ENCODE peak calls at places on chromosomes 11 and 22, in seven cellular contexts. M is adrenal gland; P is tibial artery; T is neuronal stem cell; Y is CD8-positive, alpha-beta T cell; H is spleen; K is adipocyte. V is an unnamed sample.

GRCh38 chr11:95291946-95292345 is 60.9 kb upstream of the SESN3 start:
- DNase-seq in M (no peak), P (no peak), T (no peak), Y (no peak), H (no peak), K (no peak), V (no peak)

GRCh38 chr11:80096736-80097135 is 655.9 kb upstream of the TENM4 start:
- DNase-seq in M (peak; percentile 53), P (no peak), T (no peak), Y (no peak), H (no peak), K (peak; percentile 69), V (no peak)

GRCh38 chr11:67406969-67407699 is 3.3 kb downstream of the TBC1D10C start:
- DNase-seq in M (no peak), P (no peak), T (no peak), Y (peak; percentile 44), H (peak; percentile 83), K (no peak), V (no peak)

GRCh38 chr11:88292156-88292844 is 45.2 kb downstream of the CTSC start:
- DNase-seq in M (peak; percentile 82), P (no peak), T (no peak), Y (no peak), H (no peak), K (peak; percentile 39), V (no peak)

GRCh38 chr11:118211006-118211405 is 13.8 kb downstream of the JAML start:
- DNase-seq in M (no peak), P (no peak), T (peak; percentile 50), Y (no peak), H (no peak), K (peak; percentile 25), V (no peak)

GRCh38 chr11:130168105-130168504 is 8.5 kb downstream of the ST14 start:
- DNase-seq in M (no peak), P (no peak), T (no peak), Y (no peak), H (no peak), K (no peak), V (no peak)

GRCh38 chr11:2713069-2713468 is 13.3 kb upstream of the KCNQ1OT1 start:
- DNase-seq in M (no peak), P (no peak), T (no peak), Y (no peak), H (no peak), K (no peak), V (no peak)

GRCh38 chr11:106216281-106216680 is 138.8 kb downstream of the AASDHPPT start:
- DNase-seq in M (no peak), P (no peak), T (no peak), Y (no peak), H (no peak), K (no peak), V (no peak)

GRCh38 chr11:42819126-42819525 is 492.7 kb upstream of the API5 start:
- DNase-seq in M (no peak), P (no peak), T (no peak), Y (no peak), H (no peak), K (no peak), V (no peak)

GRCh38 chr11:10032991-10033390 is 261.0 kb downstream of the SBF2 start:
- DNase-seq in M (no peak), P (no peak), T (no peak), Y (no peak), H (no peak), K (peak; percentile 40), V (no peak)

GRCh38 chr11:1863352-1864215 is 10.7 kb downstream of the LSP1 start:
- DNase-seq in M (peak; percentile 96), P (peak; percentile 90), T (peak; percentile 58), Y (no peak), H (peak; percentile 90), K (peak; percentile 88), V (peak; percentile 77)

GRCh38 chr22:38705235-38706100 is at the start of gene GTPBP1:
- DNase-seq in M (peak; percentile 100), P (peak; percentile 100), T (peak; percentile 100), Y (peak; percentile 94), H (peak; percentile 98), K (peak; percentile 100), V (peak; percentile 99)

GRCh38 chr11:122863704-122864326 is 18.7 kb upstream of the JHY start:
- DNase-seq in M (peak; percentile 76), P (peak; percentile 57), T (no peak), Y (peak; percentile 32), H (no peak), K (peak; percentile 87), V (no peak)

GRCh38 chr22:32636884-32637283 is 162.3 kb downstream of the FBXO7 start:
- DNase-seq in M (no peak), P (no peak), T (no peak), Y (no peak), H (no peak), K (no peak), V (no peak)

GRCh38 chr11:84993386-84993785 is 633.8 kb downstream of the DLG2 start:
- DNase-seq in M (no peak), P (no peak), T (no peak), Y (no peak), H (no peak), K (no peak), V (no peak)

GRCh38 chr11:60710482-60710881 is 11.1 kb downstream of the MS4A8 start:
- DNase-seq in M (no peak), P (no peak), T (no peak), Y (no peak), H (no peak), K (no peak), V (no peak)

GRCh38 chr11:9091044-9091936 is at the start of gene SCUBE2:
- DNase-seq in M (no peak), P (no peak), T (no peak), Y (no peak), H (peak; percentile 71), K (peak; percentile 54), V (no peak)

GRCh38 chr11:2004466-2004865 is 6.8 kb upstream of the H19 start:
- DNase-seq in M (no peak), P (no peak), T (no peak), Y (no peak), H (no peak), K (no peak), V (no peak)

GRCh38 chr22:25069426-25069757 is 116.9 kb downstream of the KIAA1671 start:
- DNase-seq in M (no peak), P (no peak), T (no peak), Y (no peak), H (no peak), K (no peak), V (no peak)

GRCh38 chr11:70483077-70483861 is 84.9 kb downstream of the CTTN start:
- DNase-seq in M (peak; percentile 79), P (no peak), T (no peak), Y (no peak), H (no peak), K (no peak), V (peak; percentile 72)

GRCh38 chr11:132158091-132158490 is 787.7 kb downstream of the NTM start:
- DNase-seq in M (no peak), P (no peak), T (no peak), Y (no peak), H (no peak), K (peak; percentile 5), V (no peak)

GRCh38 chr11:60078021-60078420 is 10.4 kb upstream of the MS4A2 start:
- DNase-seq in M (no peak), P (no peak), T (no peak), Y (no peak), H (no peak), K (no peak), V (no peak)

GRCh38 chr11:101707477-101707876 is 123.7 kb upstream of the TRPC6 start:
- DNase-seq in M (no peak), P (no peak), T (no peak), Y (no peak), H (no peak), K (peak; percentile 38), V (no peak)

GRCh38 chr11:128502736-128503135 is 84.6 kb downstream of the ETS1 start:
- DNase-seq in M (no peak), P (no peak), T (no peak), Y (no peak), H (no peak), K (peak; percentile 96), V (no peak)
- H3K4me1 ChIP-seq in M (peaks cover 32% of the 10 kb centered on the region), P (peaks cover 84% of the 10 kb centered on the region), T (peaks cover 9% of the 10 kb centered on the region), Y (peaks cover 98% of the 10 kb centered on the region), H (peaks cover 100% of the 10 kb centered on the region), K (peaks cover 90% of the 10 kb centered on the region), V (peaks cover 35% of the 10 kb centered on the region)

DNA sequence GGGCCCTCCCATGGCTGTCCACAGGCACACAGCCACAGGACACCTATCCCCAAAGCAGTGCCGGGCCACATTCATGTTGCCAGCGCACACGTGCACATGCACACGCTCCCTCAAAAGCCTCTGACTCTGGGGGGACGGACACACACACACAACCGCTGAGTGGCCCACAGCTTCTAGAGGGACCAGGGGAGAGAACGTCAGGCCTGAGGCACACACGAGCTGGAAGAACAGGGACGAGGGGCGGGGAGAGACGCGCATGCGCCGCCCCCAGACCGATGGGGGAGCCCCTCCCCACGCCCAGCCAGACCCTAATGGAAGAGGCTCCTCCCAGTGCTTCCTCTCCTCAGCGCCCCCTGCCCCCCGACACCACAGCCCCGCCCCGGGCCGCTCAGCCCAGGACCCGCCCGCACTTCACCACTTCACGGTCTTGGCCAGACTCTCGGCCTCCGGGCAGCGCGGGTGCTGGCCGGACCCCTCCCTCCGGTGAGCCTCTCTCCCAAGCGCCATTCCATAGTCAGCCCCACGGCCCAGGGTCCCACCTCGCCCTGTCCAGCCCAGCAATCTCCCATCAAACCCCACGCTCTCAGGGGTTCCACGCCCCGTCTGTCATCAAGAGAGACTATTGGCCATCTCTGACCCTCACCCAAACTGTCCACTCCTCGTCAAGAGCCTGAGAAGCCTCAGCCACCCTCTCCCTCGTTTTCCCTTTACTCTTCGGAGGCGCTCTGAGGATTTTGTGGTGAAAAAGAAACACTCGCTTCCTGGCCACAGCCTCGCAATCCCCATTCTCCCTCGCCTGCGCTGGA is 11.7 kb downstream of the NRXN2 start:
- DNase-seq in M (no peak), P (no peak), T (peak; percentile 62), Y (no peak), H (no peak), K (no peak), V (no peak)
- H3K4me3 ChIP-seq in M (no peak overlapping the region), P (no peak overlapping the region), T (no peak overlapping the region), Y (no peak overlapping the region), H (no peak overlapping the region), K (no peak overlapping the region), V (no peak overlapping the region)

GRCh38 chr22:46039531-46039930 is 62.6 kb upstream of the WNT7B start:
- DNase-seq in M (no peak), P (no peak), T (no peak), Y (no peak), H (no peak), K (no peak), V (no peak)
- H3K4me1 ChIP-seq in M (peaks cover 15% of the 10 kb centered on the region), P (peaks cover 42% of the 10 kb centered on the region), T (peaks cover 5% of the 10 kb centered on the region), Y (peaks cover 30% of the 10 kb centered on the region), H (peaks cover 70% of the 10 kb centered on the region), K (peaks cover 55% of the 10 kb centered on the region), V (peaks cover 4% of the 10 kb centered on the region)

GRCh38 chr11:316891-317291 is 3.1 kb downstream of the IFITM1 start:
- DNase-seq in M (no peak), P (no peak), T (no peak), Y (no peak), H (no peak), K (no peak), V (no peak)

GRCh38 chr11:315051-315481 is 1.2 kb downstream of the IFITM1 start:
- DNase-seq in M (no peak), P (no peak), T (no peak), Y (peak; percentile 35), H (peak; percentile 78), K (no peak), V (no peak)

GRCh38 chr11:316031-316701 is 2.3 kb downstream of the IFITM1 start:
- DNase-seq in M (no peak), P (peak; percentile 21), T (no peak), Y (peak; percentile 32), H (peak; percentile 89), K (no peak), V (no peak)

GRCh38 chr11:313787-314547 is at the start of gene IFITM1:
- DNase-seq in M (peak; percentile 67), P (no peak), T (no peak), Y (peak; percentile 68), H (peak; percentile 90), K (peak; percentile 89), V (no peak)

GRCh38 chr11:315516-315994 is 1.7 kb downstream of the IFITM1 start:
- DNase-seq in M (no peak), P (peak; percentile 21), T (no peak), Y (peak; percentile 22), H (peak; percentile 84), K (no peak), V (no peak)
- H3K4me3 ChIP-seq in M (no peak overlapping the region), P (peak overlapping the region; percentile 51), T (peak overlapping the region; percentile 76), Y (peak overlapping the region; percentile 97), H (peak overlapping the region; percentile 66), K (peak overlapping the region; percentile 80), V (peak overlapping the region; percentile 27)